ENCODE peak calls at places on chromosomes 6 and 20, in six cellular contexts. D is nephron progenitor cell; U is AG09319; X is effector CD4-positive, alpha-beta T cell; L is natural killer cell; T is left ventricle myocardium inferior. A is an unnamed sample.

GRCh38 chr20:49851991-49852390 is 39.4 kb downstream of the SLC9A8 start:
- DNase-seq in L (no peak), U (no peak), D (no peak), X (no peak), T (no peak), A (no peak)

GRCh38 chr6:169109821-169110220 is 143.8 kb downstream of the THBS2 start:
- DNase-seq in L (no peak), U (no peak), D (no peak), X (no peak), T (no peak), A (no peak)

GRCh38 chr6:47343631-47344421 is 34.1 kb upstream of the TNFRSF21 start:
- DNase-seq in U (no peak), D (no peak), T (no peak), L (no peak), X (no peak), A (no peak)

GRCh38 chr6:117477988-117478852 is 4.3 kb upstream of the DCBLD1 start:
- DNase-seq in L (no peak), D (no peak), T (no peak), X (no peak), U (no peak), A (peak; percentile 2)

GRCh38 chr6:136148051-136148450 is 102.1 kb downstream of the MTFR2 start:
- DNase-seq in X (no peak), T (no peak), L (no peak), D (no peak), U (no peak), A (no peak)

GRCh38 chr20:25273046-25273445 is 25.2 kb downstream of the PYGB start:
- DNase-seq in L (peak; percentile 7), T (peak; percentile 14), X (no peak), U (no peak), D (no peak), A (no peak)

GRCh38 chr6:57324538-57324937 is 7.1 kb downstream of the PRIM2 start:
- DNase-seq in X (no peak), U (no peak), L (no peak), D (no peak), T (no peak), A (no peak)

GRCh38 chr6:22737331-22737730 is 168.0 kb downstream of the HDGFL1 start:
- DNase-seq in D (peak; percentile 60), L (no peak), U (no peak), X (no peak), T (no peak), A (peak; percentile 88)

GRCh38 chr20:62832212-62832922 is 15.5 kb downstream of the COL9A3 start:
- DNase-seq in X (no peak), D (no peak), L (no peak), T (no peak), U (no peak), A (no peak)

GRCh38 chr6:119121367-119121766 is 42.9 kb upstream of the FAM184A start:
- DNase-seq in T (no peak), X (no peak), L (no peak), U (no peak), D (no peak), A (no peak)

GRCh38 chr20:13883425-13883824 is 98.6 kb downstream of the NDUFAF5 start:
- DNase-seq in X (no peak), U (no peak), T (no peak), L (no peak), D (no peak), A (no peak)

GRCh38 chr20:35952480-35953410 is 1.6 kb downstream of the SCAND1 start:
- DNase-seq in X (no peak), T (no peak), U (no peak), L (no peak), D (no peak), A (no peak)

GRCh38 chr6:22306741-22307466 is 10.1 kb upstream of the PRL start:
- DNase-seq in T (no peak), D (no peak), L (no peak), U (no peak), X (no peak), A (no peak)